ENCODE peak calls at places on chromosomes 11 and 22, in four cellular contexts. E is anterior cingulate cortex; S is naive thymus-derived CD8-positive, alpha-beta T cell; D is endodermal cell. L is an unnamed sample.

GRCh38 chr11:80782135-80782885 is 1341.5 kb upstream of the TENM4 start:
- DNase-seq in E (no peak), D (peak), S (no peak), L (no peak)

GRCh38 chr22:25702046-25702445 is 39.9 kb upstream of the MYO18B start:
- DNase-seq in S (no peak), D (no peak), E (no peak), L (no peak)

GRCh38 chr11:62337682-62338181 is 484 bp downstream of the ASRGL1 start:
- DNase-seq in D (peak), E (peak), S (peak), L (peak)

GRCh38 chr22:29149841-29150555 is 55.7 kb upstream of the EMID1 start:
- DNase-seq in D (peak), E (peak), S (no peak), L (no peak)

GRCh38 chr22:39733191-39733590 is 160.4 kb downstream of the ENTHD1 start:
- DNase-seq in E (no peak), S (no peak), D (no peak), L (no peak)

GRCh38 chr11:11105361-11105760 is 247.5 kb upstream of the ZBED5 start:
- DNase-seq in E (no peak), S (no peak), D (no peak), L (no peak)

GRCh38 chr11:64996327-64996709 is 453 bp downstream of the BATF2 start:
- DNase-seq in D (no peak), S (no peak), E (no peak), L (no peak)

GRCh38 chr11:116072776-116073175 is 568.6 kb upstream of the CADM1 start:
- DNase-seq in E (no peak), S (no peak), D (peak), L (no peak)

GRCh38 chr11:92225563-92226308 is 1.1 kb downstream of the FAT3 start:
- DNase-seq in D (peak), S (no peak), E (peak), L (no peak)

GRCh38 chr22:16917144-16918003 is 90.6 kb downstream of the GAB4 start:
- DNase-seq in D (peak), S (peak), E (peak), L (peak)

GRCh38 chr11:4826425-4826824 is 5.3 kb downstream of the OR51F2 start:
- DNase-seq in S (no peak), D (no peak), E (no peak), L (no peak)

GRCh38 chr11:131943296-131943695 is 572.9 kb downstream of the NTM start:
- DNase-seq in E (no peak), D (no peak), S (no peak), L (no peak)

GRCh38 chr22:19789406-19789805 is 28.8 kb downstream of the TBX1 start:
- DNase-seq in S (no peak), D (no peak), E (no peak), L (no peak)

GRCh38 chr22:42768385-42769035 is 47.8 kb upstream of the A4GALT start:
- DNase-seq in D (no peak), S (no peak), E (no peak), L (no peak)

GRCh38 chr11:3181722-3182461 is 16.8 kb upstream of the OSBPL5 start:
- DNase-seq in S (no peak), D (no peak), E (no peak), L (no peak)

GRCh38 chr11:132126973-132127900 is 756.8 kb downstream of the NTM start:
- DNase-seq in E (peak), D (peak), S (no peak), L (no peak)

GRCh38 chr11:120337133-120337895 is 1.1 kb downstream of the ARHGEF12 start:
- DNase-seq in D (no peak), S (no peak), E (no peak), L (no peak)

GRCh38 chr22:27577570-27577969 is 224.0 kb downstream of the MN1 start:
- DNase-seq in E (no peak), S (no peak), D (no peak), L (no peak)

GRCh38 chr11:44978961-44979331 is 28.3 kb upstream of the TP53I11 start:
- DNase-seq in S (no peak), D (peak), E (no peak), L (no peak)